ENCODE peak calls at places on chromosomes 13 and 19, in ten cellular contexts. One of them, this sample, is unnamed.

GRCh38 chr13:86000546-86000945 is 201.3 kb upstream of the SLITRK6 start:
- DNase-seq in activated naive CD4-positive, alpha-beta T cell treated with anti-CD3 and anti-CD28 coated beads for 36 hours: no peak
- DNase-seq in kidney tubule cell: no peak
- DNase-seq in AG08395: no peak
- DNase-seq in effector memory CD4-positive, alpha-beta T cell: no peak
- DNase-seq in DMS 273 treated with DMSO at 0.1 percent for 48 hours: no peak
- DNase-seq in astrocyte of the spinal cord: no peak
- DNase-seq in IMR-90: no peak
- DNase-seq in head of caudate nucleus: no peak
- DNase-seq in activated effector memory CD4-positive, alpha-beta T cell treated with Interleukin-2 at 50 U/mL for 16 hours: no peak
- DNase-seq in this sample: no peak

GRCh38 chr19:38691938-38692457 is 44.5 kb downstream of the ACTN4 start:
- DNase-seq in DMS 273 treated with DMSO at 0.1 percent for 48 hours: no peak
- DNase-seq in activated effector memory CD4-positive, alpha-beta T cell treated with Interleukin-2 at 50 U/mL for 16 hours: no peak
- DNase-seq in IMR-90: peak
- DNase-seq in AG08395: peak
- DNase-seq in head of caudate nucleus: no peak
- DNase-seq in kidney tubule cell: peak
- DNase-seq in effector memory CD4-positive, alpha-beta T cell: no peak
- DNase-seq in activated naive CD4-positive, alpha-beta T cell treated with anti-CD3 and anti-CD28 coated beads for 36 hours: no peak
- DNase-seq in astrocyte of the spinal cord: peak
- DNase-seq in this sample: peak

GRCh38 chr13:31997641-31998040 is 33.9 kb upstream of the FRY start:
- DNase-seq in activated effector memory CD4-positive, alpha-beta T cell treated with Interleukin-2 at 50 U/mL for 16 hours: no peak
- DNase-seq in effector memory CD4-positive, alpha-beta T cell: no peak
- DNase-seq in head of caudate nucleus: no peak
- DNase-seq in kidney tubule cell: no peak
- DNase-seq in astrocyte of the spinal cord: no peak
- DNase-seq in DMS 273 treated with DMSO at 0.1 percent for 48 hours: no peak
- DNase-seq in activated naive CD4-positive, alpha-beta T cell treated with anti-CD3 and anti-CD28 coated beads for 36 hours: no peak
- DNase-seq in IMR-90: no peak
- DNase-seq in AG08395: no peak
- DNase-seq in this sample: no peak

GRCh38 chr19:37953125-37953524 is 46.1 kb downstream of the SIPA1L3 start:
- DNase-seq in astrocyte of the spinal cord: peak
- DNase-seq in AG08395: no peak
- DNase-seq in effector memory CD4-positive, alpha-beta T cell: no peak
- DNase-seq in DMS 273 treated with DMSO at 0.1 percent for 48 hours: no peak
- DNase-seq in activated effector memory CD4-positive, alpha-beta T cell treated with Interleukin-2 at 50 U/mL for 16 hours: no peak
- DNase-seq in kidney tubule cell: peak
- DNase-seq in IMR-90: no peak
- DNase-seq in head of caudate nucleus: no peak
- DNase-seq in activated naive CD4-positive, alpha-beta T cell treated with anti-CD3 and anti-CD28 coated beads for 36 hours: no peak
- DNase-seq in this sample: no peak

GRCh38 chr13:48828962-48829405 is 146.7 kb upstream of the FNDC3A start:
- DNase-seq in astrocyte of the spinal cord: no peak
- DNase-seq in kidney tubule cell: peak
- DNase-seq in IMR-90: peak
- DNase-seq in DMS 273 treated with DMSO at 0.1 percent for 48 hours: no peak
- DNase-seq in AG08395: no peak
- DNase-seq in activated naive CD4-positive, alpha-beta T cell treated with anti-CD3 and anti-CD28 coated beads for 36 hours: peak
- DNase-seq in head of caudate nucleus: no peak
- DNase-seq in effector memory CD4-positive, alpha-beta T cell: no peak
- DNase-seq in activated effector memory CD4-positive, alpha-beta T cell treated with Interleukin-2 at 50 U/mL for 16 hours: no peak
- DNase-seq in this sample: no peak

GRCh38 chr13:74250738-74251190 is 116.6 kb upstream of the KLF12 start:
- DNase-seq in activated naive CD4-positive, alpha-beta T cell treated with anti-CD3 and anti-CD28 coated beads for 36 hours: no peak
- DNase-seq in kidney tubule cell: peak
- DNase-seq in DMS 273 treated with DMSO at 0.1 percent for 48 hours: no peak
- DNase-seq in astrocyte of the spinal cord: peak
- DNase-seq in head of caudate nucleus: no peak
- DNase-seq in AG08395: peak
- DNase-seq in activated effector memory CD4-positive, alpha-beta T cell treated with Interleukin-2 at 50 U/mL for 16 hours: no peak
- DNase-seq in IMR-90: peak
- DNase-seq in effector memory CD4-positive, alpha-beta T cell: no peak
- DNase-seq in this sample: no peak

GRCh38 chr13:46655727-46656180 is 102.8 kb downstream of the LRCH1 start:
- DNase-seq in AG08395: peak
- DNase-seq in DMS 273 treated with DMSO at 0.1 percent for 48 hours: no peak
- DNase-seq in activated effector memory CD4-positive, alpha-beta T cell treated with Interleukin-2 at 50 U/mL for 16 hours: no peak
- DNase-seq in activated naive CD4-positive, alpha-beta T cell treated with anti-CD3 and anti-CD28 coated beads for 36 hours: peak
- DNase-seq in effector memory CD4-positive, alpha-beta T cell: no peak
- DNase-seq in head of caudate nucleus: no peak
- DNase-seq in kidney tubule cell: peak
- DNase-seq in IMR-90: no peak
- DNase-seq in astrocyte of the spinal cord: peak
- DNase-seq in this sample: no peak

GRCh38 chr13:31331051-31331450 is 131.3 kb downstream of the B3GLCT start:
- DNase-seq in AG08395: no peak
- DNase-seq in IMR-90: no peak
- DNase-seq in activated effector memory CD4-positive, alpha-beta T cell treated with Interleukin-2 at 50 U/mL for 16 hours: no peak
- DNase-seq in effector memory CD4-positive, alpha-beta T cell: no peak
- DNase-seq in head of caudate nucleus: no peak
- DNase-seq in activated naive CD4-positive, alpha-beta T cell treated with anti-CD3 and anti-CD28 coated beads for 36 hours: no peak
- DNase-seq in DMS 273 treated with DMSO at 0.1 percent for 48 hours: no peak
- DNase-seq in astrocyte of the spinal cord: no peak
- DNase-seq in kidney tubule cell: no peak
- DNase-seq in this sample: no peak

GRCh38 chr19:4396949-4397783 is 3.2 kb downstream of the SH3GL1 start:
- DNase-seq in effector memory CD4-positive, alpha-beta T cell: no peak
- DNase-seq in DMS 273 treated with DMSO at 0.1 percent for 48 hours: no peak
- DNase-seq in AG08395: no peak
- DNase-seq in astrocyte of the spinal cord: no peak
- DNase-seq in activated naive CD4-positive, alpha-beta T cell treated with anti-CD3 and anti-CD28 coated beads for 36 hours: no peak
- DNase-seq in activated effector memory CD4-positive, alpha-beta T cell treated with Interleukin-2 at 50 U/mL for 16 hours: no peak
- DNase-seq in IMR-90: no peak
- DNase-seq in kidney tubule cell: no peak
- DNase-seq in head of caudate nucleus: no peak
- DNase-seq in this sample: no peak

GRCh38 chr19:42380155-42380554 is 9.9 kb downstream of the CNFN start:
- DNase-seq in AG08395: no peak
- DNase-seq in head of caudate nucleus: no peak
- DNase-seq in IMR-90: no peak
- DNase-seq in astrocyte of the spinal cord: no peak
- DNase-seq in effector memory CD4-positive, alpha-beta T cell: no peak
- DNase-seq in activated effector memory CD4-positive, alpha-beta T cell treated with Interleukin-2 at 50 U/mL for 16 hours: no peak
- DNase-seq in kidney tubule cell: no peak
- DNase-seq in DMS 273 treated with DMSO at 0.1 percent for 48 hours: no peak
- DNase-seq in activated naive CD4-positive, alpha-beta T cell treated with anti-CD3 and anti-CD28 coated beads for 36 hours: no peak
- DNase-seq in this sample: no peak

GRCh38 chr13:86591862-86592261 is 792.6 kb upstream of the SLITRK6 start:
- DNase-seq in kidney tubule cell: no peak
- DNase-seq in IMR-90: peak
- DNase-seq in AG08395: no peak
- DNase-seq in head of caudate nucleus: no peak
- DNase-seq in effector memory CD4-positive, alpha-beta T cell: no peak
- DNase-seq in activated naive CD4-positive, alpha-beta T cell treated with anti-CD3 and anti-CD28 coated beads for 36 hours: no peak
- DNase-seq in DMS 273 treated with DMSO at 0.1 percent for 48 hours: no peak
- DNase-seq in activated effector memory CD4-positive, alpha-beta T cell treated with Interleukin-2 at 50 U/mL for 16 hours: no peak
- DNase-seq in astrocyte of the spinal cord: no peak
- DNase-seq in this sample: no peak

GRCh38 chr13:21884299-21884878 is 213.5 kb downstream of the FGF9 start:
- DNase-seq in effector memory CD4-positive, alpha-beta T cell: no peak
- DNase-seq in DMS 273 treated with DMSO at 0.1 percent for 48 hours: no peak
- DNase-seq in head of caudate nucleus: no peak
- DNase-seq in activated naive CD4-positive, alpha-beta T cell treated with anti-CD3 and anti-CD28 coated beads for 36 hours: no peak
- DNase-seq in activated effector memory CD4-positive, alpha-beta T cell treated with Interleukin-2 at 50 U/mL for 16 hours: no peak
- DNase-seq in kidney tubule cell: no peak
- DNase-seq in astrocyte of the spinal cord: no peak
- DNase-seq in IMR-90: no peak
- DNase-seq in AG08395: no peak
- DNase-seq in this sample: no peak

GRCh38 chr19:42567567-42567966 is 27.2 kb downstream of the CEACAM8 start:
- DNase-seq in activated effector memory CD4-positive, alpha-beta T cell treated with Interleukin-2 at 50 U/mL for 16 hours: no peak
- DNase-seq in AG08395: no peak
- DNase-seq in kidney tubule cell: no peak
- DNase-seq in effector memory CD4-positive, alpha-beta T cell: no peak
- DNase-seq in astrocyte of the spinal cord: no peak
- DNase-seq in IMR-90: no peak
- DNase-seq in head of caudate nucleus: no peak
- DNase-seq in DMS 273 treated with DMSO at 0.1 percent for 48 hours: no peak
- DNase-seq in activated naive CD4-positive, alpha-beta T cell treated with anti-CD3 and anti-CD28 coated beads for 36 hours: no peak
- DNase-seq in this sample: no peak

GRCh38 chr13:85601526-85601925 is 197.7 kb downstream of the SLITRK6 start:
- DNase-seq in activated naive CD4-positive, alpha-beta T cell treated with anti-CD3 and anti-CD28 coated beads for 36 hours: no peak
- DNase-seq in kidney tubule cell: no peak
- DNase-seq in AG08395: no peak
- DNase-seq in activated effector memory CD4-positive, alpha-beta T cell treated with Interleukin-2 at 50 U/mL for 16 hours: no peak
- DNase-seq in effector memory CD4-positive, alpha-beta T cell: no peak
- DNase-seq in head of caudate nucleus: no peak
- DNase-seq in astrocyte of the spinal cord: no peak
- DNase-seq in IMR-90: peak
- DNase-seq in DMS 273 treated with DMSO at 0.1 percent for 48 hours: no peak
- DNase-seq in this sample: peak

GRCh38 chr13:51525567-51526165 is 58.6 kb upstream of the WDFY2 start:
- DNase-seq in activated naive CD4-positive, alpha-beta T cell treated with anti-CD3 and anti-CD28 coated beads for 36 hours: no peak
- DNase-seq in head of caudate nucleus: no peak
- DNase-seq in effector memory CD4-positive, alpha-beta T cell: no peak
- DNase-seq in AG08395: no peak
- DNase-seq in kidney tubule cell: peak
- DNase-seq in activated effector memory CD4-positive, alpha-beta T cell treated with Interleukin-2 at 50 U/mL for 16 hours: no peak
- DNase-seq in DMS 273 treated with DMSO at 0.1 percent for 48 hours: no peak
- DNase-seq in astrocyte of the spinal cord: no peak
- DNase-seq in IMR-90: peak
- DNase-seq in this sample: no peak

GRCh38 chr13:45584816-45585215 is 30.7 kb downstream of the ERICH6B start:
- DNase-seq in activated effector memory CD4-positive, alpha-beta T cell treated with Interleukin-2 at 50 U/mL for 16 hours: no peak
- DNase-seq in effector memory CD4-positive, alpha-beta T cell: no peak
- DNase-seq in DMS 273 treated with DMSO at 0.1 percent for 48 hours: no peak
- DNase-seq in AG08395: no peak
- DNase-seq in kidney tubule cell: peak
- DNase-seq in IMR-90: no peak
- DNase-seq in activated naive CD4-positive, alpha-beta T cell treated with anti-CD3 and anti-CD28 coated beads for 36 hours: peak
- DNase-seq in astrocyte of the spinal cord: no peak
- DNase-seq in head of caudate nucleus: no peak
- DNase-seq in this sample: no peak

GRCh38 chr13:114067886-114068722 is 64.3 kb downstream of the RASA3 start:
- DNase-seq in activated effector memory CD4-positive, alpha-beta T cell treated with Interleukin-2 at 50 U/mL for 16 hours: peak
- DNase-seq in effector memory CD4-positive, alpha-beta T cell: no peak
- DNase-seq in astrocyte of the spinal cord: no peak
- DNase-seq in activated naive CD4-positive, alpha-beta T cell treated with anti-CD3 and anti-CD28 coated beads for 36 hours: peak
- DNase-seq in head of caudate nucleus: no peak
- DNase-seq in kidney tubule cell: no peak
- DNase-seq in IMR-90: no peak
- DNase-seq in DMS 273 treated with DMSO at 0.1 percent for 48 hours: no peak
- DNase-seq in AG08395: no peak
- DNase-seq in this sample: no peak

GRCh38 chr13:27403252-27403678 is 21.2 kb upstream of the GTF3A start:
- DNase-seq in activated naive CD4-positive, alpha-beta T cell treated with anti-CD3 and anti-CD28 coated beads for 36 hours: no peak
- DNase-seq in astrocyte of the spinal cord: peak
- DNase-seq in head of caudate nucleus: no peak
- DNase-seq in effector memory CD4-positive, alpha-beta T cell: no peak
- DNase-seq in IMR-90: peak
- DNase-seq in kidney tubule cell: peak
- DNase-seq in AG08395: peak
- DNase-seq in activated effector memory CD4-positive, alpha-beta T cell treated with Interleukin-2 at 50 U/mL for 16 hours: no peak
- DNase-seq in DMS 273 treated with DMSO at 0.1 percent for 48 hours: no peak
- DNase-seq in this sample: peak

GRCh38 chr19:17109962-17110598 is 34.5 kb downstream of the MYO9B start:
- DNase-seq in DMS 273 treated with DMSO at 0.1 percent for 48 hours: no peak
- DNase-seq in IMR-90: no peak
- DNase-seq in kidney tubule cell: no peak
- DNase-seq in head of caudate nucleus: no peak
- DNase-seq in astrocyte of the spinal cord: no peak
- DNase-seq in AG08395: no peak
- DNase-seq in effector memory CD4-positive, alpha-beta T cell: no peak
- DNase-seq in activated effector memory CD4-positive, alpha-beta T cell treated with Interleukin-2 at 50 U/mL for 16 hours: no peak
- DNase-seq in activated naive CD4-positive, alpha-beta T cell treated with anti-CD3 and anti-CD28 coated beads for 36 hours: peak
- DNase-seq in this sample: no peak

This sample was measured in AG08396.